ENCODE peak calls at places on chromosomes 13 and 19, in four cellular contexts. H is A549, X is SK-N-SH, Q is ovary. L is an unnamed sample. For H3K4me1, the result is how much of the 10 kb centered on the place peaks cover.

GRCh38 chr19:49114630-49115363 is 627 bp downstream of the LIN7B start:
- DNase-seq in H (no peak), X (peak), Q (peak), L (peak)

GRCh38 chr19:50639121-50640112 is at the start of gene SYT3:
- DNase-seq in H (peak), X (peak), Q (no peak), L (peak)

GRCh38 chr13:62879071-62879470 is 1463.4 kb upstream of the PCDH20 start:
- DNase-seq in H (no peak), X (no peak), Q (no peak), L (no peak)

GRCh38 chr19:17333611-17334413 is 843 bp downstream of the ANO8 start:
- DNase-seq in H (peak), X (no peak), Q (no peak), L (no peak)

GRCh38 chr19:13817018-13817614 is 21.9 kb downstream of the ZSWIM4 start:
- DNase-seq in H (peak), X (no peak), Q (no peak), L (peak)

GRCh38 chr13:58712191-58712590 is 1080.6 kb downstream of the PCDH17 start:
- DNase-seq in H (peak), X (no peak), Q (no peak), L (no peak)

GRCh38 chr13:105920375-105920774 is 615.1 kb downstream of the EFNB2 start:
- DNase-seq in H (peak), X (no peak), Q (no peak), L (no peak)

GRCh38 chr13:95420501-95420900 is 119.2 kb upstream of the ABCC4 start:
- DNase-seq in H (no peak), X (no peak), Q (no peak), L (no peak)

GRCh38 chr19:50633973-50634372 is 5.7 kb downstream of the SYT3 start:
- DNase-seq in H (no peak), X (no peak), Q (no peak), L (no peak)

GRCh38 chr13:43905435-43906031 is 25.8 kb downstream of the LACC1 start:
- DNase-seq in H (peak), X (peak), Q (no peak), L (peak)

GRCh38 chr13:65597839-65598818 is 1632.0 kb downstream of the PCDH9 start:
- DNase-seq in H (peak), X (no peak), Q (no peak), L (no peak)

GRCh38 chr13:101985321-101985720 is 416.5 kb downstream of the FGF14 start:
- DNase-seq in H (no peak), X (no peak), Q (no peak), L (no peak)

GRCh38 chr13:91056746-91057145 is 290.7 kb upstream of the MIR17HG start:
- DNase-seq in H (no peak), X (no peak), Q (no peak), L (no peak)

GRCh38 chr19:5926641-5927438 is 12.8 kb downstream of the CAPS start:
- DNase-seq in H (no peak), X (peak), Q (no peak), L (no peak)

GRCh38 chr13:97460004-97460756 is 26.2 kb downstream of the RAP2A start:
- DNase-seq in H (no peak), X (no peak), Q (no peak), L (no peak)

GRCh38 chr13:31175847-31176536 is 14.3 kb upstream of the HSPH1 start:
- DNase-seq in H (no peak), X (no peak), Q (no peak), L (no peak)

GRCh38 chr19:39411832-39412099 is 703 bp upstream of the PLEKHG2 start:
- DNase-seq in H (peak), X (peak), Q (peak), L (peak)

GRCh38 chr13:26909515-26909914 is 148.9 kb upstream of the GPR12 start:
- DNase-seq in H (no peak), X (no peak), Q (no peak), L (no peak)

GRCh38 chr19:11479470-11480080 is 1.3 kb downstream of the ELAVL3 start:
- DNase-seq in H (no peak), X (peak), Q (no peak), L (no peak)

GRCh38 chr13:28655566-28655965 is 3.4 kb upstream of the POMP start:
- DNase-seq in H (no peak), X (no peak), Q (no peak), L (no peak)

GRCh38 chr13:71856548-71856947 is 10.5 kb downstream of the DACH1 start:
- DNase-seq in H (no peak), X (no peak), Q (no peak), L (no peak)

GRCh38 chr13:109784590-109785140 is 1.7 kb downstream of the IRS2 start:
- DNase-seq in H (peak), X (peak), Q (peak), L (peak)

GRCh38 chr13:32555613-32556012 is 17.0 kb upstream of the N4BP2L2 start:
- DNase-seq in H (no peak), X (no peak), Q (no peak), L (no peak)

GRCh38 chr13:31885994-31886393 is 145.6 kb upstream of the FRY start:
- DNase-seq in H (no peak), X (peak), Q (no peak), L (no peak)

GRCh38 chr19:10292789-10293636 is 3.3 kb downstream of the ICAM5 start:
- DNase-seq in H (no peak), X (no peak), Q (no peak), L (no peak)
- H3K4me1 ChIP-seq in H (under half), X (under half), Q (under half), L (under half)

DNA sequence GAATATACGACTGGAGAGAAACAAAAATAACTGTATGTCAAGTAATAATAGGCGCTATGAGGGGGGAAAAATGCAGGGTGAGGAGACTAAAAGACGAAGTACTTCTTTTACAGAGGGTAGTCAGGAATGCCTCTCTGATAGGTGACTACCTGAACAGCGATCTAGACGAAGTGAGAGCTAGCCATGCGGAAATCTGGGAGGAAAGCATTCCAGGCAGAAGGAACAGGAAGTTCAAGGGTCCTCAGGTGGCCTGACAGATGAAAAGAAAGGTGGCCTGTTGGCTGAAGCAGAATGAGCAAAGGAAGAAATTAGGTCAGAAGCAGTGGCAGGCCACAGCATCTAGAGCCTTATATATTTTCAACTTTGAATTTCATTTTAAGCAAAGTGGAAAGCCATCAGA is 13.3 kb downstream of the ZDHHC20 start:
- DNase-seq in H (no peak), X (no peak), Q (no peak), L (no peak)
- H3K4me1 ChIP-seq in H (under half), X (under half), Q (under half), L (under half)

GRCh38 chr19:1073956-1074511 is 7.1 kb downstream of the ARHGAP45 start:
- DNase-seq in H (no peak), X (no peak), Q (no peak), L (no peak)
- H3K4me1 ChIP-seq in H (under half), X (under half), Q (under half), L (under half)

DNA sequence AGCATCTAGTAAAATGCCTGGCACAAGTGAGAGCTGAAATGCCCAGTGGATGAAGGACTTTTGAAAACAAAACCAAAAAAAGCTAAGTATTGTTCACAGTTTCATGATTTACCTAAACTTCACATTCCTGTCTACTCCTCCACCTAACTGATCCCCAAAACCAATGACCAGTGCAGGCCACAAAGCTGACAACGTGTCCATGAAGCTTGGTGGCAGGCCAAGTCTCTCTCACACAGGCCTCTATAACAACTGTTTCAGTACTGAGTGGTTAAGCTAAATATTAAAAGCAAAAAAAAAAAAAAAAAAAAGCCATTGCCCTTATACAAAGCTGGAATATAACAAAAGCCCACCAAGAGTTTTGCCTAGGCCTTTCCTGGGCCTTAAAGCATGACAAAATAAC is 36.4 kb downstream of the STK24 start:
- DNase-seq in H (no peak), X (no peak), Q (no peak), L (no peak)
- H3K4me1 ChIP-seq in H (under half), X (under half), Q (under half), L (under half)

DNA sequence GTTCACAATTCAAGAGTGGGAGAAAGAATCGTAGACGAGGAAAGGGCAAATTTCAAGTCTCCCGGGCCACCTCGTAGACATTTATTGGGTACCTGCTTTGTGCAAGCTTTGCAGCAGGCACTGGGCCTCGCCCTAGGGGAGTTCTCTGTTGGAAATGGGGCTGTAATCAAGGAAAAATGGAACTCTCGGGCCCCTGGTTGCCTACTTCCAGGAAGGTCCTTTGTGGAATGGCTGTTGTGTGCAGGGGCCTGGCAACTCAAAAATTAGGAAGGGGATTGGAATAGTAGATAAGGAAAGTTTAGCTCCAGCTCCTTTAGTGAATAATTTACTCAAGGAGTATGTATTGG is 612 bp downstream of the ZNF526 start:
- DNase-seq in H (no peak), X (no peak), Q (no peak), L (no peak)
- H3K4me1 ChIP-seq in H (under half), X (under half), Q (under half), L (under half)

DNA sequence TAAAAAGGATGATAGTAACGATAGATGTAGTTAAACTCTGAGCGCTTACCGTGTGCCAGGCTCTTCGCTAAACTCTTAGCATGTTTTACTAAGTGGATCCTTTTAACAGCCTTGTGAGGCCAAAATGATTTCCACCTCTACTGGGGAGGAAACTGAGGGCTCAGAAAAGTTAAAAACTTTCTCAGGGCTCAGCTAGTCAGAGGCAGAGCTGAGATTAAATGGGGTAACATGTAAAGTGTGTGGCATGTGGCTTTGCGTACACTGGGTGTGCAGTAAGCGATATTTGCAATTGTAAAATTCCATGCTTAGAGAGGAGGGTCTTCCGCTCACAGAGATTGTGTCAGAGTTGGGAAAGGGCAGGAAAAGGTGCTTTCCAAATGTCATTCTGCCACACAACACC is 1.7 kb downstream of the U2AF2 start:
- DNase-seq in H (no peak), X (no peak), Q (no peak), L (no peak)
- H3K4me1 ChIP-seq in H (under half), X (under half), Q (under half), L (under half)

GRCh38 chr13:98543380-98544104 is 33.4 kb downstream of the STK24 start:
- DNase-seq in H (no peak), X (no peak), Q (no peak), L (no peak)
- H3K4me1 ChIP-seq in H (under half), X (under half), Q (under half), L (under half)

GRCh38 chr13:113857531-113858195 is 6.2 kb downstream of the GAS6 start:
- DNase-seq in H (no peak), X (no peak), Q (peak), L (no peak)

GRCh38 chr13:113860579-113861432 is 3.1 kb downstream of the GAS6 start:
- DNase-seq in H (no peak), X (no peak), Q (peak), L (no peak)

GRCh38 chr13:113860051-113860471 is 3.8 kb downstream of the GAS6 start:
- DNase-seq in H (no peak), X (no peak), Q (no peak), L (no peak)

GRCh38 chr13:113861433-113862030 is 2.3 kb downstream of the GAS6 start:
- DNase-seq in H (no peak), X (peak), Q (peak), L (no peak)

DNA sequence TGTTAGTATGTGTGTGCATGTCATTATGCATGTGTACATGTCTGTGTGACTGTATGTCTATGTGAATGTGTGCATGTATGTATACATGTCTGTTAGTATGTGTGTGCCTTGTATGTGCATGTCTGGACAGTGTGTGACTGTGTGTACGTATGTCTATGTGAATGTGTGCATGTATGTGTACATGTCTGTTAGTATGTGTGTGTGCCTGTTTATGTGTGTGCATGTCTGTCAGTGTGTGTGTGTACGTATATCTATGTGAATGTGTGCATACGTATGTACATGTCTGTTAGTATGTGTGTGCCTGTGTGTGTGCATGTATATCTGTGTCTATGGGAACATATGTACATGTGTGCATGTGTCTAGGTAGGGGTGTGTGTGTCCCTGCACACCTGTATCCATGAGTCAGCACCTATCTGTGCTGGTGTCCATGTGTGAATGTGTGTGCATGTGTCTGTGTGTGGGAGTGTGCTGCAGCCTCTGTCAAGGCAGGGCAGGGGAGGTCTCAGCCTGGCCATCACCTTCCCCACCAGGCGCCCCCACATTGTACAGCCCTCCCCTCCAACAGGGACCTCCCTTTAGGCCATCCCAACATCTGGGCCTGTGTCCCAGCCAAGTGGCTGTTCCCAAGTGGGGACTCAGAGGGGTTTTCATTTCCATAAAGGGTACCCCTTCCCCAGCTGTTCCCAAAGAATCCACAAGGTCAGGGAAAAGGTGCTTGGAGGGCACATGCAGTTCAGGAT is 4.4 kb downstream of the GAS6 start:
- DNase-seq in H (no peak), X (no peak), Q (peak), L (no peak)
- H3K4me1 ChIP-seq in H (under half), X (under half), Q (under half), L (under half)

GRCh38 chr13:60013166-60013565 is 150.6 kb downstream of the DIAPH3 start:
- DNase-seq in H (no peak), X (no peak), Q (no peak), L (no peak)
- H3K4me1 ChIP-seq in H (under half), X (under half), Q (under half), L (under half)

DNA sequence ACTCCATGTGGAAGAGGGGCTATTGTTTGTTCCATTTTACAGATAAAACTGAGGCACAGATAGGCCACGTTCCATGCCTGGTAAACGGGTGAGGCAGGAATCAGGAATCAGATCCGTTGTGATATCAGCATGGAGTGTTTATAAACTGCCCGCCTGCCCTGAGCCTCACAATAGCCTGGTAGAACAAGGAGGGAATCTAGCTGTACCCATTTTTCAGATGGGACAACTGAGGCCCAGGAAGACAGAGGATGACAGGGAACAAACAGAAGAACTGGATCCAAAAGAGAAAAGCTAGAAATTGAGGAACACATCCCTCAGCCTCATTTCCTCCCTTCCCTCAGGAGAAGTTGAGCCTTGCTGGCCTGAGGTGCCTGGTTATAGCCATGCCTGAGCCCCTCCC is 32.5 kb downstream of the CERS4 start:
- DNase-seq in H (no peak), X (no peak), Q (no peak), L (no peak)
- H3K4me1 ChIP-seq in H (under half), X (under half), Q (under half), L (under half)